ENCODE peak calls at places on chromosomes 12 and 14, in nine cellular contexts. B is retina; I is Right ventricle myocardium inferior; C is fibroblast of the aortic adventitia; W is activated T-cell treated with anti-CD3 and anti-CD28 coated beads, Interleukin-2, amount 50 U/mL, for 72 hours; H is colonic mucosa; O is NCI-H748 treated with DMSO at 0.1 percent for 48 hours; E is NCI-H1092 treated with DMSO at 0.1 percent for 48 hours; P is left ventricle myocardium inferior. L is an unnamed sample.

GRCh38 chr12:90153827-90154226 is 445.2 kb upstream of the ATP2B1 start:
- DNase-seq in B (no peak), I (no peak), C (no peak), W (no peak), H (no peak), O (no peak), E (no peak), P (no peak), L (no peak)

GRCh38 chr12:52270541-52271070 is 3.8 kb upstream of the KRT86 start:
- DNase-seq in B (no peak), I (no peak), C (no peak), W (no peak), H (no peak), O (no peak), E (no peak), P (no peak), L (no peak)

GRCh38 chr14:34436118-34436905 is 25.7 kb downstream of the SPTSSA start:
- DNase-seq in B (no peak), I (no peak), C (peak), W (no peak), H (no peak), O (no peak), E (no peak), P (no peak), L (no peak)

GRCh38 chr12:76674669-76675315 is 89.1 kb upstream of the ZDHHC17 start:
- DNase-seq in B (no peak), I (no peak), C (no peak), W (no peak), H (no peak), O (no peak), E (no peak), P (no peak), L (no peak)

GRCh38 chr12:11763760-11764520 is 114.5 kb downstream of the ETV6 start:
- DNase-seq in B (no peak), I (no peak), C (peak), W (no peak), H (no peak), O (no peak), E (no peak), P (no peak), L (peak)

GRCh38 chr14:26527095-26527494 is 70.7 kb downstream of the NOVA1 start:
- DNase-seq in B (no peak), I (no peak), C (peak), W (no peak), H (no peak), O (no peak), E (no peak), P (no peak), L (no peak)

GRCh38 chr14:75224561-75224960 is 48.1 kb upstream of the TMED10 start:
- DNase-seq in B (no peak), I (no peak), C (no peak), W (no peak), H (no peak), O (no peak), E (no peak), P (no peak), L (no peak)

GRCh38 chr12:105358789-105359188 is 28.3 kb downstream of the C12orf75 start:
- DNase-seq in B (no peak), I (no peak), C (no peak), W (no peak), H (no peak), O (no peak), E (no peak), P (no peak), L (no peak)